ENCODE peak calls at places on chromosomes 13 and 19, in eight cellular contexts. One of them, this sample, is unnamed.

GRCh38 chr13:24827799-24828198 is 63.8 kb downstream of the RNF17 start:
- DNase-seq in HFF-Myc: no peak
- DNase-seq in AG10803: no peak
- DNase-seq in IMR-90: no peak
- DNase-seq in cardiac fibroblast: no peak
- DNase-seq in fibroblast of lung: no peak
- DNase-seq in gastrocnemius medialis: no peak
- DNase-seq in testis: no peak
- DNase-seq in this sample: no peak

GRCh38 chr13:45875951-45876350 is 24.4 kb upstream of the SIAH3 start:
- DNase-seq in HFF-Myc: no peak
- DNase-seq in AG10803: no peak
- DNase-seq in IMR-90: no peak
- DNase-seq in cardiac fibroblast: no peak
- DNase-seq in fibroblast of lung: no peak
- DNase-seq in gastrocnemius medialis: no peak
- DNase-seq in testis: no peak
- DNase-seq in this sample: no peak

GRCh38 chr13:30796132-30796832 is 60.9 kb downstream of the ALOX5AP start:
- DNase-seq in HFF-Myc: no peak
- DNase-seq in AG10803: peak
- DNase-seq in IMR-90: peak
- DNase-seq in cardiac fibroblast: peak
- DNase-seq in fibroblast of lung: peak
- DNase-seq in gastrocnemius medialis: no peak
- DNase-seq in testis: peak
- DNase-seq in this sample: no peak

GRCh38 chr13:31199849-31200635 is at the start of gene B3GLCT:
- DNase-seq in HFF-Myc: no peak
- DNase-seq in AG10803: peak
- DNase-seq in IMR-90: peak
- DNase-seq in cardiac fibroblast: peak
- DNase-seq in fibroblast of lung: peak
- DNase-seq in gastrocnemius medialis: peak
- DNase-seq in testis: peak
- DNase-seq in this sample: peak

GRCh38 chr13:111893071-111893606 is 173.8 kb upstream of the SOX1 start:
- DNase-seq in HFF-Myc: no peak
- DNase-seq in AG10803: no peak
- DNase-seq in IMR-90: no peak
- DNase-seq in cardiac fibroblast: no peak
- DNase-seq in fibroblast of lung: no peak
- DNase-seq in gastrocnemius medialis: no peak
- DNase-seq in testis: peak
- DNase-seq in this sample: no peak

GRCh38 chr13:110685305-110685704 is 20.6 kb downstream of the CARS2 start:
- DNase-seq in HFF-Myc: no peak
- DNase-seq in AG10803: peak
- DNase-seq in IMR-90: peak
- DNase-seq in cardiac fibroblast: no peak
- DNase-seq in fibroblast of lung: peak
- DNase-seq in gastrocnemius medialis: no peak
- DNase-seq in testis: no peak
- DNase-seq in this sample: no peak

GRCh38 chr13:40181203-40181845 is 485.1 kb downstream of the FOXO1 start:
- DNase-seq in HFF-Myc: peak
- DNase-seq in AG10803: no peak
- DNase-seq in IMR-90: peak
- DNase-seq in cardiac fibroblast: peak
- DNase-seq in fibroblast of lung: peak
- DNase-seq in gastrocnemius medialis: no peak
- DNase-seq in testis: no peak
- DNase-seq in this sample: no peak

GRCh38 chr19:14446336-14447036 is 13.4 kb downstream of the PKN1 start:
- DNase-seq in HFF-Myc: no peak
- DNase-seq in AG10803: no peak
- DNase-seq in IMR-90: no peak
- DNase-seq in cardiac fibroblast: no peak
- DNase-seq in fibroblast of lung: no peak
- DNase-seq in gastrocnemius medialis: no peak
- DNase-seq in testis: no peak
- DNase-seq in this sample: no peak

GRCh38 chr13:31703780-31704179 is 35.5 kb upstream of the RXFP2 start:
- DNase-seq in HFF-Myc: no peak
- DNase-seq in AG10803: no peak
- DNase-seq in IMR-90: no peak
- DNase-seq in cardiac fibroblast: no peak
- DNase-seq in fibroblast of lung: no peak
- DNase-seq in gastrocnemius medialis: no peak
- DNase-seq in testis: no peak
- DNase-seq in this sample: no peak

GRCh38 chr13:20711301-20712044 is 8.0 kb downstream of the IL17D start:
- DNase-seq in HFF-Myc: no peak
- DNase-seq in AG10803: no peak
- DNase-seq in IMR-90: no peak
- DNase-seq in cardiac fibroblast: peak
- DNase-seq in fibroblast of lung: no peak
- DNase-seq in gastrocnemius medialis: no peak
- DNase-seq in testis: no peak
- DNase-seq in this sample: no peak

GRCh38 chr13:98366959-98367358 is 189.9 kb upstream of the RNF113B start:
- DNase-seq in HFF-Myc: no peak
- DNase-seq in AG10803: no peak
- DNase-seq in IMR-90: no peak
- DNase-seq in cardiac fibroblast: no peak
- DNase-seq in fibroblast of lung: no peak
- DNase-seq in gastrocnemius medialis: no peak
- DNase-seq in testis: no peak
- DNase-seq in this sample: no peak

GRCh38 chr13:110702591-110703526 is 3.1 kb downstream of the CARS2 start:
- DNase-seq in HFF-Myc: no peak
- DNase-seq in AG10803: no peak
- DNase-seq in IMR-90: peak
- DNase-seq in cardiac fibroblast: peak
- DNase-seq in fibroblast of lung: peak
- DNase-seq in gastrocnemius medialis: peak
- DNase-seq in testis: no peak
- DNase-seq in this sample: no peak

GRCh38 chr13:26474286-26474685 is 83.2 kb upstream of the WASF3 start:
- DNase-seq in HFF-Myc: no peak
- DNase-seq in AG10803: no peak
- DNase-seq in IMR-90: no peak
- DNase-seq in cardiac fibroblast: no peak
- DNase-seq in fibroblast of lung: no peak
- DNase-seq in gastrocnemius medialis: no peak
- DNase-seq in testis: no peak
- DNase-seq in this sample: no peak

GRCh38 chr19:18479964-18480723 is 41.7 kb downstream of the ELL start:
- DNase-seq in HFF-Myc: no peak
- DNase-seq in AG10803: peak
- DNase-seq in IMR-90: peak
- DNase-seq in cardiac fibroblast: peak
- DNase-seq in fibroblast of lung: peak
- DNase-seq in gastrocnemius medialis: peak
- DNase-seq in testis: peak
- DNase-seq in this sample: peak

GRCh38 chr13:101341464-101341863 is 74.8 kb downstream of the NALCN start:
- DNase-seq in HFF-Myc: no peak
- DNase-seq in AG10803: peak
- DNase-seq in IMR-90: peak
- DNase-seq in cardiac fibroblast: peak
- DNase-seq in fibroblast of lung: no peak
- DNase-seq in gastrocnemius medialis: no peak
- DNase-seq in testis: no peak
- DNase-seq in this sample: no peak

GRCh38 chr13:20831933-20832332 is 58.2 kb upstream of the EEF1AKMT1 start:
- DNase-seq in HFF-Myc: no peak
- DNase-seq in AG10803: no peak
- DNase-seq in IMR-90: no peak
- DNase-seq in cardiac fibroblast: no peak
- DNase-seq in fibroblast of lung: no peak
- DNase-seq in gastrocnemius medialis: no peak
- DNase-seq in testis: no peak
- DNase-seq in this sample: no peak

GRCh38 chr19:45955905-45956608 is 17.6 kb downstream of the NOVA2 start:
- DNase-seq in HFF-Myc: no peak
- DNase-seq in AG10803: no peak
- DNase-seq in IMR-90: peak
- DNase-seq in cardiac fibroblast: peak
- DNase-seq in fibroblast of lung: no peak
- DNase-seq in gastrocnemius medialis: peak
- DNase-seq in testis: no peak
- DNase-seq in this sample: no peak

GRCh38 chr13:65642301-65642700 is 1587.8 kb downstream of the PCDH9 start:
- DNase-seq in HFF-Myc: no peak
- DNase-seq in AG10803: no peak
- DNase-seq in IMR-90: no peak
- DNase-seq in cardiac fibroblast: no peak
- DNase-seq in fibroblast of lung: no peak
- DNase-seq in gastrocnemius medialis: no peak
- DNase-seq in testis: no peak
- DNase-seq in this sample: no peak

GRCh38 chr13:65638572-65639168 is 1591.5 kb downstream of the PCDH9 start:
- DNase-seq in HFF-Myc: peak
- DNase-seq in AG10803: peak
- DNase-seq in IMR-90: peak
- DNase-seq in cardiac fibroblast: peak
- DNase-seq in fibroblast of lung: peak
- DNase-seq in gastrocnemius medialis: no peak
- DNase-seq in testis: peak
- DNase-seq in this sample: no peak
- TF ChIP-seq CTCF in HFF-Myc: peak
- TF ChIP-seq CTCF in AG10803: peak
- TF ChIP-seq CTCF in IMR-90: peak
- TF ChIP-seq CTCF in cardiac fibroblast: peak
- TF ChIP-seq CTCF in fibroblast of lung: peak
- TF ChIP-seq CTCF in gastrocnemius medialis: no peak
- TF ChIP-seq CTCF in testis: peak
- TF ChIP-seq CTCF in this sample: peak

DNA sequence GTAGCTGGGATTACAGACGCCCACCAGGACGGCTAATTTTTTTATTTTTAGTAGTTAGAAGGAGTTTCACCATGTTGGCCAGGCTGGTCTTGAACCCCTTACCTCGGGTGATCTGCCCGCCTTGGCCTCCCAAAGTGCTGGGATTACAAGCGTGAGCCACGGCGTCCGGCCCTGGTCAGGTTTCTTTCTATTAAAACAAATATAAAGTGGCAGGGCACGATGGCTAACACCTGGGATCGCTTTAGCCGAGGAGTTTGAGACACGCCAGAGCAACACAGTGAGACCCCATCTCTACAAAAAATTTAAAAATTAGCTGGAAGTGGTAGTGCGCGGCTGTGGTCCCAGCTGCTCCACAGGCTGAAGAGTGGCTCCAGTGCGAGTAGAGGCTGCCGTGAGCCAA is 1.5 kb upstream of the MED25 start:
- DNase-seq in HFF-Myc: no peak
- DNase-seq in AG10803: no peak
- DNase-seq in IMR-90: no peak
- DNase-seq in cardiac fibroblast: no peak
- DNase-seq in fibroblast of lung: no peak
- DNase-seq in gastrocnemius medialis: no peak
- DNase-seq in testis: no peak
- DNase-seq in this sample: no peak
- H3K4me3 ChIP-seq in HFF-Myc: peak
- H3K4me3 ChIP-seq in AG10803: peak
- H3K4me3 ChIP-seq in IMR-90: no peak
- H3K4me3 ChIP-seq in cardiac fibroblast: no peak
- H3K4me3 ChIP-seq in fibroblast of lung: peak
- H3K4me3 ChIP-seq in gastrocnemius medialis: no peak
- H3K4me3 ChIP-seq in testis: no peak
- H3K4me3 ChIP-seq in this sample: no peak

DNA sequence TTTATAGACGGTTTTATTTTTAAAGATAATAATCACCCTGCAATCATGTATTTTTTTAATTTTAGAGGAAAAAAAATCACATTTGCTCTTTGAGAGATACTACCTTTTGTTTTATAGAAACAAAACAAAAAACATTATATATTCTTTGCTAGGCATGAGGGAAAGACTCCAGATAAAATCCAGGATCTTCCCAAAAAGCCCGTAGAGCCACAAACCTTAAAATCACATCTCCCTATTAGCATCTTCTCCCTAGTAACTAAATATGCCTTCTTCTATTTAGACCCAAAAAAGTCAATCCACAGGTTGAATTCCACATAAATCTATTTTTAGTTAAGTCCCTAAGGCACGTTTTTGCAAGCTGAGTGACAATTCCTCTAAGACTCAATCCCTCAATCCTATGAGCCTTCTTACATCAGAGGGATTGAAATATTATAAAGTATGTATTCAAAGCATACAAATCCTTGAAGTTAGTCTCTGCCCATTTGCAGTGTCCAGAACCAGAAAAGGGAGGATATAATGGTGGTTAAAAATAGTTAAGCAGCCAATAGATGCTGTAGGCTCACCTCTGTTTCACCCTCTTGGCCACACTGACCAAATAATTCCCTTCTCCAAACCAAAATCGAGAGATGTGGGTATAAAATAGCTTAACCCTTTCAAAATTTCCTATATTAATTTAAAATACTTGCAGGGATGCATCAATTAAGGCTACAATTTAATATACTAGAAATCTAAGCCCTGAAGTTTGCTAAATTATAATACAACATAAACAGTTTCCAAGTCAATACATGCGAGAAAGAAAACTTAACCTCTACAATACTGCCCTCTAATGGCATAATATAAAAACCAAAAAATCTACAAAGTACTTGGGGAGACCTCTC is 64.0 kb downstream of the SERP2 start:
- DNase-seq in HFF-Myc: no peak
- DNase-seq in AG10803: peak
- DNase-seq in IMR-90: peak
- DNase-seq in cardiac fibroblast: peak
- DNase-seq in fibroblast of lung: peak
- DNase-seq in gastrocnemius medialis: no peak
- DNase-seq in testis: no peak
- DNase-seq in this sample: no peak
- TF ChIP-seq CTCF in HFF-Myc: no peak
- TF ChIP-seq CTCF in AG10803: peak
- TF ChIP-seq CTCF in IMR-90: peak
- TF ChIP-seq CTCF in cardiac fibroblast: no peak
- TF ChIP-seq CTCF in fibroblast of lung: peak
- TF ChIP-seq CTCF in gastrocnemius medialis: peak
- TF ChIP-seq CTCF in testis: peak
- TF ChIP-seq CTCF in this sample: peak

GRCh38 chr19:58558066-58558622 is at the start of gene UBE2M:
- DNase-seq in HFF-Myc: no peak
- DNase-seq in AG10803: peak
- DNase-seq in IMR-90: no peak
- DNase-seq in cardiac fibroblast: peak
- DNase-seq in fibroblast of lung: no peak
- DNase-seq in gastrocnemius medialis: peak
- DNase-seq in testis: no peak
- DNase-seq in this sample: peak
- H3K4me3 ChIP-seq in HFF-Myc: peak
- H3K4me3 ChIP-seq in AG10803: peak
- H3K4me3 ChIP-seq in IMR-90: peak
- H3K4me3 ChIP-seq in cardiac fibroblast: peak
- H3K4me3 ChIP-seq in fibroblast of lung: peak
- H3K4me3 ChIP-seq in gastrocnemius medialis: peak
- H3K4me3 ChIP-seq in testis: peak
- H3K4me3 ChIP-seq in this sample: peak

This sample was measured in tibial nerve.